ENCODE peak calls at places on chromosomes 3 and 15, in four cellular contexts. D is A549, A is K562, W is HepG2. M is an unnamed sample.

GRCh38 chr3:78029775-78030174 is 989.9 kb downstream of the ROBO2 start:
- DNase-seq in W (no peak), A (no peak), D (no peak), M (no peak)

GRCh38 chr15:67796196-67796699 is 29.1 kb upstream of the SKOR1 start:
- DNase-seq in A (no peak), W (no peak), D (no peak), M (no peak)

GRCh38 chr15:74892313-74892712 is 2.5 kb downstream of the MPI start:
- DNase-seq in D (no peak), W (no peak), A (no peak), M (no peak)

GRCh38 chr3:24167468-24167867 is 222.4 kb downstream of the NR1D2 start:
- DNase-seq in W (no peak), A (no peak), D (no peak), M (no peak)

GRCh38 chr15:92533298-92533697 is 122.3 kb downstream of the FAM174B start:
- DNase-seq in A (no peak), D (no peak), W (no peak), M (no peak)

GRCh38 chr3:121295453-121295852 is 250.3 kb downstream of the POLQ start:
- DNase-seq in W (no peak), A (no peak), D (no peak), M (no peak)

GRCh38 chr15:44087578-44088190 is 107.4 kb downstream of the FRMD5 start:
- DNase-seq in D (peak), A (no peak), W (no peak), M (no peak)

GRCh38 chr3:197790033-197790432 is 1.0 kb upstream of the LRCH3 start:
- DNase-seq in D (no peak), W (no peak), A (no peak), M (no peak)

GRCh38 chr15:59501531-59502113 is 63.6 kb downstream of the FAM81A start:
- DNase-seq in D (peak), W (peak), A (peak), M (no peak)

GRCh38 chr15:67945131-67945530 is 105.3 kb upstream of the RNU6-1 start:
- DNase-seq in W (no peak), D (no peak), A (peak), M (no peak)

GRCh38 chr15:29183071-29183831 is 86.4 kb downstream of the NSMCE3 start:
- DNase-seq in D (peak), W (no peak), A (no peak), M (no peak)

GRCh38 chr15:97235285-97235985 is 725.1 kb upstream of the ARRDC4 start:
- DNase-seq in D (peak), W (peak), A (peak), M (no peak)
- TF ChIP-seq CHD4 in D (no peak), W (no peak), A (no peak), M (no peak)

GRCh38 chr15:98649621-98649995 is 1.3 kb downstream of the IGF1R start:
- DNase-seq in W (no peak), A (peak), D (no peak), M (no peak)
- TF ChIP-seq CHD4 in W (no peak), A (no peak), D (no peak), M (no peak)

DNA sequence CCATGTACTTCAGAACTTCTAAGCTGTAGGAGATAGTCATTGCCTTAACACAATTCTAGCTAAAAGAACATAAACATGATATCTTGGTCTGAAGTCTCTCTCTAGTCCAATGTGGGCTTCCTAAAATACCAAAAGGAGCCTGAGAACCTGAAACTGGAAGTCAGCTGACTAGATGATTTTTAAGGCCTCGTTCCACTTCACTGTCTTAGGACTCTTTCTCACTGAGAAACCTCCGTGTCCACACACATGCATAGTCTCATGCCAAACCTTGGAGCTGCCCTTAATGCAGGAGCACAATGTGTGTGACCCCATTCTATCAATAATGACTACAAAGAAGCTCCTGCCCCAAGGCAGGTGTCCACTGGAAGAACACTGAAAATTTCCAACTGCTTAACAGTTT is 87.7 kb downstream of the ETFA start:
- DNase-seq in W (no peak), D (no peak), A (no peak), M (peak)
- TF ChIP-seq CHD4 in W (no peak), D (no peak), A (no peak), M (no peak)

GRCh38 chr3:151199569-151200438 is 3.2 kb downstream of the GPR171 start:
- DNase-seq in D (no peak), W (no peak), A (no peak), M (no peak)
- TF ChIP-seq CHD4 in D (no peak), W (no peak), A (no peak), M (no peak)

GRCh38 chr3:187448674-187449073 is 80.5 kb downstream of the RTP4 start:
- DNase-seq in W (no peak), A (no peak), D (no peak), M (no peak)

GRCh38 chr3:187447737-187448136 is 79.6 kb downstream of the RTP4 start:
- DNase-seq in D (no peak), A (no peak), W (no peak), M (no peak)

GRCh38 chr3:187445352-187445751 is 77.2 kb downstream of the RTP4 start:
- DNase-seq in W (no peak), A (no peak), D (no peak), M (no peak)

GRCh38 chr3:187454416-187454815 is 86.2 kb downstream of the RTP4 start:
- DNase-seq in W (no peak), A (no peak), D (no peak), M (no peak)

DNA sequence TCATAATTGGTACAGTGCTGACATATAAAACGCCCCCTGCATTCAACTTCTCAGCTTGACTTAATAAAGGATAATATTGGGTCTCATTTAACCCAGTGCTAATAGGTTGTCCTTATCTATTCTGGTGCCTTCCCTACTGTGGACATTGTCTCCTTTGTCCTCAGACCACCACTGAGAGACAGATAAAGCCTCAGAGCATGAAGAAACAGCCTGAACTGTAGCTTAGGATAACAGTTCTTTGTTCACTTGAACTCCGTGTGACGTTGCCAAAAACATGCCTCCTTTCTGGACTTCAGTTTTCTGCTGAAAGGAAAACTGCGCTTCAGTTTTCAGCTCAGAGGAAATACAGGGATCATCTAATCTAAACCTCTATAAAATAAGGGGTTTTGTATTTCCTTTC is 82.6 kb downstream of the RTP4 start:
- DNase-seq in D (no peak), A (no peak), W (no peak), M (no peak)
- TF ChIP-seq CHD4 in D (no peak), A (no peak), W (no peak), M (no peak)

GRCh38 chr15:89244512-89244869 is 712 bp downstream of the FANCI start:
- DNase-seq in W (peak), D (no peak), A (no peak), M (no peak)
- TF ChIP-seq CHD4 in W (no peak), D (no peak), A (no peak), M (no peak)

GRCh38 chr3:32176989-32177701 is 61.3 kb upstream of the CMTM8 start:
- DNase-seq in D (peak), W (peak), A (peak), M (peak)
- TF ChIP-seq CHD4 in D (no peak), W (no peak), A (no peak), M (no peak)

GRCh38 chr3:141878326-141878725 is 1.9 kb downstream of the ATP1B3 start:
- DNase-seq in A (no peak), W (no peak), D (no peak), M (no peak)

GRCh38 chr3:141876891-141877561 is 583 bp downstream of the ATP1B3 start:
- DNase-seq in W (peak), A (peak), D (peak), M (no peak)

GRCh38 chr3:141876381-141876890 is at the start of gene ATP1B3:
- DNase-seq in A (peak), D (peak), W (peak), M (peak)

GRCh38 chr3:141878812-141879211 is 2.4 kb downstream of the ATP1B3 start:
- DNase-seq in W (no peak), A (no peak), D (no peak), M (no peak)

GRCh38 chr3:141877911-141878310 is 1.5 kb downstream of the ATP1B3 start:
- DNase-seq in A (no peak), W (no peak), D (peak), M (no peak)
- TF ChIP-seq CHD4 in A (no peak), W (no peak), D (no peak), M (no peak)

GRCh38 chr3:126467611-126467955 is 8.1 kb downstream of the ZXDC start:
- DNase-seq in D (no peak), A (no peak), W (no peak), M (no peak)
- TF ChIP-seq CHD4 in D (no peak), A (no peak), W (no peak), M (no peak)

M was measured in GM12878.